ENCODE peak calls at places on chromosomes 16 and 17, in ten cellular contexts. One of them, this sample, is unnamed.

GRCh38 chr17:76307966-76308338 is at the start of gene QRICH2:
- DNase-seq in breast epithelium: no peak
- DNase-seq in HEK293T: no peak
- DNase-seq in neuronal stem cell: no peak
- DNase-seq in activated CD8-positive, alpha-beta memory T cell treated with anti-CD3 and anti-CD28 coated beads for 48 hours: no peak
- DNase-seq in mucosa of descending colon: no peak
- DNase-seq in HuH-7.5: no peak
- DNase-seq in stimulated activated naive CD8-positive, alpha-beta T cell treated with anti-CD3 and anti-CD28 coated beads, Interleukin-15, Interleukin-2, amounts not matched to agents 100 U/mL and 50 U/mL, for 24 hours: no peak
- DNase-seq in neural crest cell: no peak
- DNase-seq in activated effector memory CD4-positive, alpha-beta T cell treated with anti-CD3 and anti-CD28 coated beads, Interleukin-2, amount 50 U/mL, for 16 hours: no peak
- DNase-seq in this sample: no peak

GRCh38 chr17:7435676-7436555 is 681 bp downstream of the TMEM102 start:
- DNase-seq in breast epithelium: peak
- DNase-seq in HEK293T: peak
- DNase-seq in neuronal stem cell: peak
- DNase-seq in activated CD8-positive, alpha-beta memory T cell treated with anti-CD3 and anti-CD28 coated beads for 48 hours: no peak
- DNase-seq in mucosa of descending colon: peak
- DNase-seq in HuH-7.5: no peak
- DNase-seq in stimulated activated naive CD8-positive, alpha-beta T cell treated with anti-CD3 and anti-CD28 coated beads, Interleukin-15, Interleukin-2, amounts not matched to agents 100 U/mL and 50 U/mL, for 24 hours: peak
- DNase-seq in neural crest cell: no peak
- DNase-seq in activated effector memory CD4-positive, alpha-beta T cell treated with anti-CD3 and anti-CD28 coated beads, Interleukin-2, amount 50 U/mL, for 16 hours: peak
- DNase-seq in this sample: no peak

GRCh38 chr17:50943575-50943933 is 77.4 kb upstream of the TOB1 start:
- DNase-seq in breast epithelium: no peak
- DNase-seq in HEK293T: no peak
- DNase-seq in neuronal stem cell: no peak
- DNase-seq in activated CD8-positive, alpha-beta memory T cell treated with anti-CD3 and anti-CD28 coated beads for 48 hours: no peak
- DNase-seq in mucosa of descending colon: no peak
- DNase-seq in HuH-7.5: no peak
- DNase-seq in stimulated activated naive CD8-positive, alpha-beta T cell treated with anti-CD3 and anti-CD28 coated beads, Interleukin-15, Interleukin-2, amounts not matched to agents 100 U/mL and 50 U/mL, for 24 hours: no peak
- DNase-seq in neural crest cell: no peak
- DNase-seq in activated effector memory CD4-positive, alpha-beta T cell treated with anti-CD3 and anti-CD28 coated beads, Interleukin-2, amount 50 U/mL, for 16 hours: peak
- DNase-seq in this sample: no peak

GRCh38 chr16:50644730-50645129 is 36.4 kb downstream of the SNX20 start:
- DNase-seq in breast epithelium: no peak
- DNase-seq in HEK293T: no peak
- DNase-seq in neuronal stem cell: no peak
- DNase-seq in activated CD8-positive, alpha-beta memory T cell treated with anti-CD3 and anti-CD28 coated beads for 48 hours: no peak
- DNase-seq in mucosa of descending colon: no peak
- DNase-seq in HuH-7.5: no peak
- DNase-seq in stimulated activated naive CD8-positive, alpha-beta T cell treated with anti-CD3 and anti-CD28 coated beads, Interleukin-15, Interleukin-2, amounts not matched to agents 100 U/mL and 50 U/mL, for 24 hours: peak
- DNase-seq in neural crest cell: no peak
- DNase-seq in activated effector memory CD4-positive, alpha-beta T cell treated with anti-CD3 and anti-CD28 coated beads, Interleukin-2, amount 50 U/mL, for 16 hours: peak
- DNase-seq in this sample: no peak

GRCh38 chr17:46160169-46160568 is 33.1 kb downstream of the KANSL1 start:
- DNase-seq in breast epithelium: no peak
- DNase-seq in HEK293T: no peak
- DNase-seq in neuronal stem cell: no peak
- DNase-seq in activated CD8-positive, alpha-beta memory T cell treated with anti-CD3 and anti-CD28 coated beads for 48 hours: no peak
- DNase-seq in mucosa of descending colon: no peak
- DNase-seq in HuH-7.5: no peak
- DNase-seq in stimulated activated naive CD8-positive, alpha-beta T cell treated with anti-CD3 and anti-CD28 coated beads, Interleukin-15, Interleukin-2, amounts not matched to agents 100 U/mL and 50 U/mL, for 24 hours: no peak
- DNase-seq in neural crest cell: no peak
- DNase-seq in activated effector memory CD4-positive, alpha-beta T cell treated with anti-CD3 and anti-CD28 coated beads, Interleukin-2, amount 50 U/mL, for 16 hours: no peak
- DNase-seq in this sample: no peak

GRCh38 chr16:11682655-11683096 is 14.4 kb downstream of the SNN start:
- DNase-seq in breast epithelium: no peak
- DNase-seq in HEK293T: no peak
- DNase-seq in neuronal stem cell: no peak
- DNase-seq in activated CD8-positive, alpha-beta memory T cell treated with anti-CD3 and anti-CD28 coated beads for 48 hours: no peak
- DNase-seq in mucosa of descending colon: no peak
- DNase-seq in HuH-7.5: no peak
- DNase-seq in stimulated activated naive CD8-positive, alpha-beta T cell treated with anti-CD3 and anti-CD28 coated beads, Interleukin-15, Interleukin-2, amounts not matched to agents 100 U/mL and 50 U/mL, for 24 hours: no peak
- DNase-seq in neural crest cell: no peak
- DNase-seq in activated effector memory CD4-positive, alpha-beta T cell treated with anti-CD3 and anti-CD28 coated beads, Interleukin-2, amount 50 U/mL, for 16 hours: no peak
- DNase-seq in this sample: no peak

GRCh38 chr17:41687828-41688640 is 651 bp upstream of the EIF1 start:
- DNase-seq in breast epithelium: peak
- DNase-seq in HEK293T: no peak
- DNase-seq in neuronal stem cell: no peak
- DNase-seq in activated CD8-positive, alpha-beta memory T cell treated with anti-CD3 and anti-CD28 coated beads for 48 hours: no peak
- DNase-seq in mucosa of descending colon: peak
- DNase-seq in HuH-7.5: no peak
- DNase-seq in stimulated activated naive CD8-positive, alpha-beta T cell treated with anti-CD3 and anti-CD28 coated beads, Interleukin-15, Interleukin-2, amounts not matched to agents 100 U/mL and 50 U/mL, for 24 hours: peak
- DNase-seq in neural crest cell: no peak
- DNase-seq in activated effector memory CD4-positive, alpha-beta T cell treated with anti-CD3 and anti-CD28 coated beads, Interleukin-2, amount 50 U/mL, for 16 hours: peak
- DNase-seq in this sample: no peak

GRCh38 chr17:82808921-82809905 is 30.6 kb downstream of the ZNF750 start:
- DNase-seq in breast epithelium: no peak
- DNase-seq in HEK293T: no peak
- DNase-seq in neuronal stem cell: no peak
- DNase-seq in activated CD8-positive, alpha-beta memory T cell treated with anti-CD3 and anti-CD28 coated beads for 48 hours: no peak
- DNase-seq in mucosa of descending colon: peak
- DNase-seq in HuH-7.5: no peak
- DNase-seq in stimulated activated naive CD8-positive, alpha-beta T cell treated with anti-CD3 and anti-CD28 coated beads, Interleukin-15, Interleukin-2, amounts not matched to agents 100 U/mL and 50 U/mL, for 24 hours: no peak
- DNase-seq in neural crest cell: no peak
- DNase-seq in activated effector memory CD4-positive, alpha-beta T cell treated with anti-CD3 and anti-CD28 coated beads, Interleukin-2, amount 50 U/mL, for 16 hours: no peak
- DNase-seq in this sample: no peak

GRCh38 chr17:58671969-58672368 is 19.9 kb downstream of the TEX14 start:
- DNase-seq in breast epithelium: no peak
- DNase-seq in HEK293T: no peak
- DNase-seq in neuronal stem cell: no peak
- DNase-seq in activated CD8-positive, alpha-beta memory T cell treated with anti-CD3 and anti-CD28 coated beads for 48 hours: no peak
- DNase-seq in mucosa of descending colon: no peak
- DNase-seq in HuH-7.5: no peak
- DNase-seq in stimulated activated naive CD8-positive, alpha-beta T cell treated with anti-CD3 and anti-CD28 coated beads, Interleukin-15, Interleukin-2, amounts not matched to agents 100 U/mL and 50 U/mL, for 24 hours: no peak
- DNase-seq in neural crest cell: no peak
- DNase-seq in activated effector memory CD4-positive, alpha-beta T cell treated with anti-CD3 and anti-CD28 coated beads, Interleukin-2, amount 50 U/mL, for 16 hours: no peak
- DNase-seq in this sample: no peak

GRCh38 chr17:14019186-14019956 is 49.9 kb upstream of the COX10 start:
- DNase-seq in breast epithelium: no peak
- DNase-seq in HEK293T: no peak
- DNase-seq in neuronal stem cell: no peak
- DNase-seq in activated CD8-positive, alpha-beta memory T cell treated with anti-CD3 and anti-CD28 coated beads for 48 hours: no peak
- DNase-seq in mucosa of descending colon: no peak
- DNase-seq in HuH-7.5: no peak
- DNase-seq in stimulated activated naive CD8-positive, alpha-beta T cell treated with anti-CD3 and anti-CD28 coated beads, Interleukin-15, Interleukin-2, amounts not matched to agents 100 U/mL and 50 U/mL, for 24 hours: peak
- DNase-seq in neural crest cell: no peak
- DNase-seq in activated effector memory CD4-positive, alpha-beta T cell treated with anti-CD3 and anti-CD28 coated beads, Interleukin-2, amount 50 U/mL, for 16 hours: no peak
- DNase-seq in this sample: peak

GRCh38 chr16:69064789-69065313 is 40.6 kb upstream of the HAS3 start:
- DNase-seq in breast epithelium: no peak
- DNase-seq in HEK293T: no peak
- DNase-seq in neuronal stem cell: no peak
- DNase-seq in activated CD8-positive, alpha-beta memory T cell treated with anti-CD3 and anti-CD28 coated beads for 48 hours: no peak
- DNase-seq in mucosa of descending colon: no peak
- DNase-seq in HuH-7.5: no peak
- DNase-seq in stimulated activated naive CD8-positive, alpha-beta T cell treated with anti-CD3 and anti-CD28 coated beads, Interleukin-15, Interleukin-2, amounts not matched to agents 100 U/mL and 50 U/mL, for 24 hours: no peak
- DNase-seq in neural crest cell: no peak
- DNase-seq in activated effector memory CD4-positive, alpha-beta T cell treated with anti-CD3 and anti-CD28 coated beads, Interleukin-2, amount 50 U/mL, for 16 hours: no peak
- DNase-seq in this sample: no peak

GRCh38 chr16:60123387-60124023 is 1389.4 kb upstream of the GOT2 start:
- DNase-seq in breast epithelium: no peak
- DNase-seq in HEK293T: no peak
- DNase-seq in neuronal stem cell: no peak
- DNase-seq in activated CD8-positive, alpha-beta memory T cell treated with anti-CD3 and anti-CD28 coated beads for 48 hours: no peak
- DNase-seq in mucosa of descending colon: no peak
- DNase-seq in HuH-7.5: no peak
- DNase-seq in stimulated activated naive CD8-positive, alpha-beta T cell treated with anti-CD3 and anti-CD28 coated beads, Interleukin-15, Interleukin-2, amounts not matched to agents 100 U/mL and 50 U/mL, for 24 hours: no peak
- DNase-seq in neural crest cell: no peak
- DNase-seq in activated effector memory CD4-positive, alpha-beta T cell treated with anti-CD3 and anti-CD28 coated beads, Interleukin-2, amount 50 U/mL, for 16 hours: no peak
- DNase-seq in this sample: no peak

GRCh38 chr17:61862105-61862574 is 1.2 kb downstream of the BRIP1 start:
- DNase-seq in breast epithelium: no peak
- DNase-seq in HEK293T: no peak
- DNase-seq in neuronal stem cell: no peak
- DNase-seq in activated CD8-positive, alpha-beta memory T cell treated with anti-CD3 and anti-CD28 coated beads for 48 hours: no peak
- DNase-seq in mucosa of descending colon: no peak
- DNase-seq in HuH-7.5: peak
- DNase-seq in stimulated activated naive CD8-positive, alpha-beta T cell treated with anti-CD3 and anti-CD28 coated beads, Interleukin-15, Interleukin-2, amounts not matched to agents 100 U/mL and 50 U/mL, for 24 hours: no peak
- DNase-seq in neural crest cell: no peak
- DNase-seq in activated effector memory CD4-positive, alpha-beta T cell treated with anti-CD3 and anti-CD28 coated beads, Interleukin-2, amount 50 U/mL, for 16 hours: no peak
- DNase-seq in this sample: no peak

GRCh38 chr17:80026359-80027042 is 9.2 kb downstream of the TBC1D16 start:
- DNase-seq in breast epithelium: no peak
- DNase-seq in HEK293T: no peak
- DNase-seq in neuronal stem cell: no peak
- DNase-seq in activated CD8-positive, alpha-beta memory T cell treated with anti-CD3 and anti-CD28 coated beads for 48 hours: no peak
- DNase-seq in mucosa of descending colon: peak
- DNase-seq in HuH-7.5: no peak
- DNase-seq in stimulated activated naive CD8-positive, alpha-beta T cell treated with anti-CD3 and anti-CD28 coated beads, Interleukin-15, Interleukin-2, amounts not matched to agents 100 U/mL and 50 U/mL, for 24 hours: no peak
- DNase-seq in neural crest cell: no peak
- DNase-seq in activated effector memory CD4-positive, alpha-beta T cell treated with anti-CD3 and anti-CD28 coated beads, Interleukin-2, amount 50 U/mL, for 16 hours: no peak
- DNase-seq in this sample: no peak

GRCh38 chr17:66340720-66341119 is 38.3 kb downstream of the PRKCA start:
- DNase-seq in breast epithelium: no peak
- DNase-seq in HEK293T: no peak
- DNase-seq in neuronal stem cell: no peak
- DNase-seq in activated CD8-positive, alpha-beta memory T cell treated with anti-CD3 and anti-CD28 coated beads for 48 hours: no peak
- DNase-seq in mucosa of descending colon: no peak
- DNase-seq in HuH-7.5: no peak
- DNase-seq in stimulated activated naive CD8-positive, alpha-beta T cell treated with anti-CD3 and anti-CD28 coated beads, Interleukin-15, Interleukin-2, amounts not matched to agents 100 U/mL and 50 U/mL, for 24 hours: no peak
- DNase-seq in neural crest cell: no peak
- DNase-seq in activated effector memory CD4-positive, alpha-beta T cell treated with anti-CD3 and anti-CD28 coated beads, Interleukin-2, amount 50 U/mL, for 16 hours: no peak
- DNase-seq in this sample: no peak

This sample was measured in LNCaP clone FGC.